ENCODE peak calls at places on chromosomes 7 and 10, in seven cellular contexts. P, B, L, U, X, Q and D are unnamed samples. For H3K9me3, the result is how much of the 10 kb centered on the place peaks cover.

GRCh38 chr7:41656357-41656756 is 46.5 kb downstream of the INHBA start:
- DNase-seq in L (no peak), B (no peak), P (no peak), X (no peak), Q (no peak), U (no peak), D (no peak)

GRCh38 chr10:20593649-20594048 is 303.5 kb downstream of the NEBL start:
- DNase-seq in U (no peak), Q (no peak), B (no peak), L (no peak), X (no peak), P (no peak), D (no peak)

GRCh38 chr7:95141755-95142154 is 182.6 kb downstream of the PON1 start:
- DNase-seq in Q (no peak), X (no peak), U (no peak), P (no peak), B (no peak), L (no peak), D (no peak)

GRCh38 chr7:153217032-153217431 is 457.5 kb downstream of the ACTR3B start:
- DNase-seq in B (no peak), L (no peak), Q (no peak), U (no peak), P (no peak), X (no peak), D (no peak)

GRCh38 chr10:8054243-8054497 is 318 bp upstream of the GATA3 start:
- DNase-seq in U (peak), X (no peak), P (no peak), Q (no peak), B (no peak), L (no peak), D (no peak)

GRCh38 chr7:84277628-84278224 is 83.1 kb upstream of the SEMA3A start:
- DNase-seq in B (no peak), P (no peak), L (no peak), U (no peak), X (no peak), Q (no peak), D (no peak)

GRCh38 chr10:15237351-15237750 is 68.9 kb upstream of the NMT2 start:
- DNase-seq in B (no peak), P (no peak), U (no peak), X (no peak), Q (peak), L (no peak), D (no peak)

GRCh38 chr7:92717601-92717981 is 118.8 kb downstream of the CDK6 start:
- DNase-seq in L (no peak), B (no peak), Q (no peak), U (no peak), P (no peak), X (no peak), D (no peak)

GRCh38 chr10:100328198-100328597 is 1.8 kb downstream of the PKD2L1 start:
- DNase-seq in P (no peak), L (no peak), U (no peak), B (no peak), X (no peak), Q (no peak), D (no peak)

GRCh38 chr7:131537581-131537980 is 18.8 kb downstream of the PODXL start:
- DNase-seq in X (no peak), L (no peak), Q (peak), P (no peak), B (no peak), U (no peak), D (no peak)

GRCh38 chr10:31142026-31142425 is 110.4 kb upstream of the ZNF438 start:
- DNase-seq in X (no peak), B (no peak), P (no peak), Q (no peak), L (no peak), U (no peak), D (peak)

GRCh38 chr10:72245949-72246525 is 27.7 kb upstream of the DDIT4 start:
- DNase-seq in P (no peak), L (no peak), X (no peak), Q (no peak), U (no peak), B (no peak), D (no peak)

GRCh38 chr7:1533569-1534329 is 3.2 kb downstream of the MAFK start:
- DNase-seq in B (peak), Q (peak), L (no peak), X (peak), U (no peak), P (peak), D (no peak)

GRCh38 chr10:78868048-78868447 is 200.7 kb upstream of the ZMIZ1 start:
- DNase-seq in L (no peak), X (no peak), Q (no peak), U (no peak), P (no peak), B (no peak), D (no peak)

GRCh38 chr10:5888352-5888751 is 1.3 kb downstream of the ANKRD16 start:
- DNase-seq in P (no peak), X (peak), L (no peak), U (no peak), B (no peak), Q (no peak), D (no peak)

DNA sequence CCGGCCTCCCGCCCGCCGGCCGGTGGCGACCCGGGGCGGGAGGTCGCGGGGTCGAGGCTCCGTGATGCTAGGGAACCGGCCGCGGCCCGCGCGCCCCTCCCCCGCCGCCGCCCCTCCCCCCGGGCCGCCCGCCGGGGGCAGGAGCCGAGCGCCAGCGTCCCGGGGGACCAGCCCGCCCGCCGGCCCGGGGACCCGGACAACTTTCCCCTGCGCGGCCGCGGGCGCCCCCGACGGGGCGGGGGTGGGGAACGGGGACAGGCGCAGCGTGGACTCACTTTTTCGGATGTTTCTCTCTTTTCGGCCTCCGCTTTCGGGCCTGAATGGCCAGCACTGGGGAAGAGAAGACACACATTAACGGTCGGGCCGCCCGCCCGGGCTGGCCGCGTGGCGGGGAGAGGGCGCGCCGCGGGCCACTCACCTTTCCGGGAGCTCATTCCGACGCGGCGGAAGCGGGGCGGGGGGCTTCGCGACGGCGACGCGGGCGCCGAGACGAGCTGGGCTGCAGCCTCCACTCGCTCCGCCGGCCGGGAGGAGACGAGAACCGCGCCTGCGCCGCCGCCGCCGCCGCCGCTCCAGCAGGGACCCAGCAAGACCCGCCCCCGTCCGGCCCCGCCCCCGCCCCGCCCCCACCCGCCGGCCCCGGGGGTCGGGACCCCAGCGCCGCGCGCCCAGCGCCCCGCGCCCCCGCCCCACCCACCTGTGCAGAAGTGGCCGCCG is at the start of gene SRPK2:
- DNase-seq in P (peak), Q (peak), X (peak), L (peak), B (peak), U (peak), D (no peak)
- TF ChIP-seq POLR2A in P (peak), Q (peak), X (no peak), L (peak), B (peak), U (no peak), D (no peak)

GRCh38 chr7:19118896-19119301 is 1.5 kb upstream of the TWIST1 start:
- DNase-seq in L (no peak), B (no peak), Q (no peak), P (no peak), U (peak), X (no peak), D (no peak)

GRCh38 chr7:19116121-19117080 is 1.0 kb downstream of the TWIST1 start:
- DNase-seq in X (no peak), Q (no peak), B (peak), U (peak), P (peak), L (no peak), D (no peak)

GRCh38 chr7:19119372-19119771 is 1.9 kb upstream of the TWIST1 start:
- DNase-seq in B (no peak), L (no peak), U (no peak), Q (no peak), P (no peak), X (no peak), D (no peak)

GRCh38 chr7:19117081-19117869 is at the start of gene TWIST1:
- DNase-seq in X (no peak), Q (no peak), P (peak), U (peak), B (peak), L (peak), D (no peak)

DNA sequence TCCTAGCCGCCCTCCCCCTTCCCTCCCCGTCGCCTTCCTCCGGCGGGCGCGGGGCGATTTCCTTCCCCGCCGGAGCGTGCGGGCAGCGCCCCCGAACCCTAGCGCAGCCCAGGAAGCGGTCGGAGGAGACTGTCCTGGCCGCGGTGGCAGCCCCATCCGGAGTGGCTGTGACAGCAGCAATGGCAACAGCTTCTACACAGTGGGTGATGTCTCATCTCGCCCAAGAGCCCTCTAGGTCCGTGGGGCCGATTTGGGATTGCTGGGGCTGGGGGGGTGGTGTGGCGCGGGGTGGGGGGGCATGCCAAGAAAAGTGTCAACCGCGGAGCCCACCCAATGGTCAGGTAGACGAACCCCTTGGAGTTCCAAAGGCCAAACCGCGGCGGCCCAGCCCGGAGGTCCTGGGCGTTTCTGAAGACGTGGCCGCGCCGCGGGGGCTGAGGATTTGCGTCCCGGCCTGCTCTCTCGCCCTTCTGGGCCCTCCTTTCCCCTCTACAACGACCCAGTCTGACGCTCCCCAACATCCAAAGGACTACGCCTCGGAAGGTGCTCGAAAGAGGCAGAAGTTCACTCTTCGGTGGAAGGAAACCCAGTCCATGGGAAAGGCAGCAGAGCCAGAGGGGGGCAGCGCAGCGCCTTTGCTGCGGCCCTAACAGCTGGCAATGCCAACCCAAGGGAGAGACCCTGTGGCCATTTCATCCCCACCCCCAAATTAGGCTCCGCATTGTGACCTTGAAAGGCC is 603 bp upstream of the TWIST1 start:
- DNase-seq in P (peak), L (no peak), U (peak), X (no peak), B (peak), Q (no peak), D (no peak)
- TF ChIP-seq CTCF in P (no peak), L (no peak), U (no peak), X (no peak), B (no peak), Q (no peak), D (no peak)

GRCh38 chr7:159099711-159100231 is 44.9 kb downstream of the VIPR2 start:
- DNase-seq in L (no peak), X (peak), U (peak), Q (peak), B (peak), P (no peak), D (no peak)
- H3K9me3 ChIP-seq in L (under half), X (under half), U (under half), Q (under half), B (under half), P (under half), D (under half)

DNA sequence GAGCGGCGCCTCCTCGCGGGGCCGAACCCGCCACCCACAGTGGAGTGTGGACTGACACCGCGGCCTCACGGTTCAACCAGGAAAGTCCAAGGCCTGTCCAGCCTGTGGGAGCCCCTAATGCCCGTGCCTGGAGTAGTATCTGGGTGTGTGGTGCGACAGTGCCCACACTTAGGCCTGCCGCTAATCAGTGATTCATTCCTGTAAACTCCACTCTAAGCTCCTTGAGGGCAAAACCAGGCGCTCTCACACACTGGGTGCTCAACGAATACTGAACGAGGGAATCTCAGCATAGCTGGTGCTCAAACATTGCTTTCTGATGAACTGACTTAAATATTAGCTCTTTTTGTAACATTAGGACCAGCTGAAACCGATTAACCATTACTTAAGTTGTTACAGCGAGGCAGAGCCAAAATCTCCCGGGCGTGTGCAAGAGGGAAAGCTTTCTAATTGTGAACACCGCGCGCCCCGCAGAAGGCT is 573 bp upstream of the GSDME start:
- DNase-seq in P (no peak), L (no peak), B (no peak), Q (peak), X (no peak), U (no peak), D (no peak)
- TF ChIP-seq POLR2A in P (no peak), L (no peak), B (no peak), Q (no peak), X (no peak), U (no peak), D (no peak)

GRCh38 chr7:21568762-21569161 is 25.9 kb downstream of the DNAH11 start:
- DNase-seq in Q (no peak), P (no peak), L (no peak), X (no peak), U (no peak), B (no peak), D (no peak)
- TF ChIP-seq CTCF in Q (peak), P (peak), L (no peak), X (no peak), U (no peak), B (peak), D (no peak)

GRCh38 chr7:56605146-56605545 is 488.9 kb upstream of the NUPR2 start:
- DNase-seq in B (no peak), Q (no peak), X (no peak), P (no peak), U (no peak), L (no peak), D (no peak)

DNA sequence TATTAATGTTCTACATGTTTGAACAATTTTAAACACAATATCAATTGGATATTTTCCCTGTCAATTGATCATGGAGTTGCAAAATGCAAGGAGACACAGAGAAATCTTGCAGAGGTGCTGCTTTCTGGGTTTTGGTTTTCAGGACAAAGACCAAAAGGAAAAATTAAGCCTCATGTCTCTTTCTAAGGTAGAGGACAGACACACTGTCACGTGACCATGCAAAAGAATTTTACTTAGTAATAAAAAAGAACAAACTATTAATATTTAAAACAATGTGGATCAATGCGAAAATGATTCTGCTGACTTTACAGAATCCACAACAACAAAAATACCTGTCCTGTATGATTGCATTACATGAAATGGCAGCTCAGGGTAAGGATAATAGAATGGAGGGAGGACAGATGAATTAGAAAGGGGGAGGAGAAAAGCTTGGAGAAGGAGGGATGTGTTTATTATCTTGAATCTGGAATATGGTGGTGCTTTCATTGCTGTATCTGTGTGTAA is 493.7 kb upstream of the NUPR2 start:
- DNase-seq in B (no peak), P (no peak), X (no peak), U (no peak), Q (no peak), L (no peak), D (no peak)
- H3K9me3 ChIP-seq in B (under half), P (under half), X (under half), U (half or more), Q (under half), L (under half), D (under half)

GRCh38 chr10:69451784-69452251 is 553 bp downstream of the TSPAN15 start:
- DNase-seq in L (no peak), U (peak), P (no peak), X (peak), B (no peak), Q (peak), D (no peak)

GRCh38 chr10:69449841-69450240 is 1.4 kb upstream of the TSPAN15 start:
- DNase-seq in P (no peak), L (peak), X (peak), U (peak), B (peak), Q (peak), D (no peak)

GRCh38 chr10:69453759-69454158 is 2.5 kb downstream of the TSPAN15 start:
- DNase-seq in P (no peak), L (no peak), B (no peak), X (no peak), U (no peak), Q (peak), D (no peak)

GRCh38 chr10:69452676-69453415 is 1.6 kb downstream of the TSPAN15 start:
- DNase-seq in Q (no peak), P (no peak), X (no peak), L (no peak), U (no peak), B (no peak), D (no peak)

GRCh38 chr10:69451209-69451783 is at the start of gene TSPAN15:
- DNase-seq in P (peak), U (peak), B (peak), L (peak), Q (peak), X (peak), D (no peak)
- TF ChIP-seq POLR2A in P (peak), U (no peak), B (peak), L (peak), Q (peak), X (peak), D (no peak)

GRCh38 chr7:16945372-16945771 is 63.6 kb upstream of the AGR3 start:
- DNase-seq in U (no peak), L (no peak), Q (no peak), P (no peak), X (no peak), B (no peak), D (no peak)
- TF ChIP-seq CTCF in U (no peak), L (no peak), Q (no peak), P (no peak), X (no peak), B (no peak), D (no peak)

DNA sequence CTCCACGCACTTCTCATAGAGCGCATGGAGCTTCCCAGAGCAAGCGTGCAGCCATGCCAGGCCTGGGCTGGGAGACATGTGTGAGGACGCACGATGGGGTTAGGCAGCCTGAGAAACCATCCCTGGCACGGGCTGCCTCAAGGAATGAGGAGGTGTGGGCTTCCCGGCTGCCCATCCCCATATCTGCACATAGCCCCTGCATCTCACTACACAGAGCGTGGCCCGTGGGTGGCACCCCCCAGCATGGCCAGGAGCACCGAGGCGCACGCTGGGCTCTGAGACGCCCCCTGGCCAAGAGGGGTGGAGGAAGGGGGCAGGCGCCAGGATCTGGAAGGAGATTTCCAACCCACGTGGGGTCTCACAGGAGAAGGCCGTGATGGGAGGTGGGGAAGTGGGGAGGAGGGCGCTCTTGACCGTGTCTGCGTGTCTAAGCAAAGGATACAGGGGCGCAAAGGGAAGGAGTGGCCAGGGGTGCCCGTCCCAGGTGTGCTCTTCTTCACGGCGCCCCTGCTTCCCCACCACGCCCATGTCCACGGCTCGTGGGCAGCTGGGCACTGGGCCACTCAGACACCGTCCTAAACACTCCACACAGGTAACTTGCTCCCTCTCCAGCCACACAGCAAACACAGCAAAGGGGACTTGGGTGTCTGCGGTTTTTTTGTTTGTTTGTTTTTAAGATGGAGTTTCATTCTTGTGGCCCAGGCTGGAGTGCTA is 340.5 kb downstream of the PTPRN2 start:
- DNase-seq in X (no peak), L (no peak), B (no peak), U (no peak), P (peak), Q (no peak), D (peak)
- H3K9me3 ChIP-seq in X (under half), L (under half), B (under half), U (half or more), P (under half), Q (under half), D (under half)

DNA sequence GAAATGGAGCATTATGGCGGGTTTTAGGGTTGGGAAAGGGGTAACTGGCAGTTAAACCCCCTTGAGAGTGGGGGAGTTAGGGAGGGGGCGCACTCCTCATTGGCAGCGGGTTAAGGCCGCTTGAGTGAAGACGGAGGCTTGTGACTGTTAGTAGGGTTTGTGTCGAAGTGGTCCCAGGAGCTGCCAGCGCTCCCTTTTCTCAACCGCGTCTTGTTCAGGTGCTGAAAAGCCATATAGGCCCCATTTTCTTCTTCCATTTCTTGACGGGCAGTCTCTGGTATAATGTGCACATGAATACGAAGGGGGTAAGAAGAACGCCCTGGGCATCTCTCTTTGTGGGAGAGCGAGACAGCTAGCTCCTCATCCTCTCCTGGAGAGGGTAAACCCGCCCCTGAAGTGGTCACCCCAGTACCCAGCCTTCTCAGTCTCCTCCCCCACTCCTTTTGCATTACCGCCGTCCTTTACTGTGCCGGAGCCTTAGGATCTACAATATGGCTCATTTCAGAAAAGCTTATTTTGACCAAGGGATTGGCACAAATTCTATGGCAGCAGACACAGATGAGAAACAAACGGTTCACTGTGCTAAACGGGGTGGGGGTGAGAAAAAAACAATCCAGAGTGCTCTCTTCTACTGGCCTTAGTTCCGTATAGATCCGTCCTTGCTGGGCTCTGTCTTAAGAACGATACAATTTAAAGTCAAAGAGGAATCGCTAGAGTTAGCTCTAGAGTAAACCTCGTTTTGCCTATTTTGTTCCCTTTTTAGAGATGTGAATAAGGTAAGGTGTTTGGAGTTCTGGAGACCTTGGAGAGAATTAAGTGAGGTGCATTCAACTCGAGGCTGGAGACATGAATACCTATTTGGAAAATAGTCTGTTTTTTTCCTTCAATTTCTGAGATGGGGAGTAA is 973 bp downstream of the KMT2E start:
- DNase-seq in B (peak), U (peak), P (peak), Q (peak), L (peak), X (peak), D (no peak)
- TF ChIP-seq POLR2A in B (peak), U (peak), P (peak), Q (no peak), L (peak), X (peak), D (peak)